ENCODE peak calls at places on chromosome 15, in nine cellular contexts. One of them, this sample, is unnamed. For H3K36me3, the result is how much of the 10 kb centered on the place peaks cover.

GRCh38 chr15:62125763-62126162 is 39.3 kb downstream of the C2CD4B start:
- DNase-seq in sigmoid colon: no peak
- DNase-seq in upper lobe of left lung: no peak
- DNase-seq in ovary: no peak
- DNase-seq in HepG2: peak
- DNase-seq in tibial nerve: no peak
- DNase-seq in transverse colon: peak
- DNase-seq in H1: no peak
- DNase-seq in stomach: no peak
- DNase-seq in this sample: no peak

GRCh38 chr15:67176195-67176971 is 78.1 kb downstream of the AAGAB start:
- DNase-seq in transverse colon: no peak
- DNase-seq in H1: no peak
- DNase-seq in sigmoid colon: no peak
- DNase-seq in tibial nerve: no peak
- DNase-seq in ovary: peak
- DNase-seq in stomach: peak
- DNase-seq in upper lobe of left lung: no peak
- DNase-seq in HepG2: no peak
- DNase-seq in this sample: no peak

GRCh38 chr15:38207591-38207990 is 45.0 kb upstream of the SPRED1 start:
- DNase-seq in tibial nerve: no peak
- DNase-seq in transverse colon: no peak
- DNase-seq in stomach: no peak
- DNase-seq in upper lobe of left lung: no peak
- DNase-seq in HepG2: no peak
- DNase-seq in sigmoid colon: no peak
- DNase-seq in ovary: no peak
- DNase-seq in H1: no peak
- DNase-seq in this sample: no peak

GRCh38 chr15:84734794-84735479 is 13.5 kb upstream of the ZNF592 start:
- DNase-seq in upper lobe of left lung: no peak
- DNase-seq in stomach: peak
- DNase-seq in sigmoid colon: peak
- DNase-seq in HepG2: peak
- DNase-seq in ovary: no peak
- DNase-seq in transverse colon: peak
- DNase-seq in tibial nerve: peak
- DNase-seq in H1: peak
- DNase-seq in this sample: peak

GRCh38 chr15:76065267-76065666 is 5.5 kb downstream of the TMEM266 start:
- DNase-seq in HepG2: no peak
- DNase-seq in tibial nerve: peak
- DNase-seq in stomach: no peak
- DNase-seq in sigmoid colon: no peak
- DNase-seq in transverse colon: no peak
- DNase-seq in H1: no peak
- DNase-seq in upper lobe of left lung: no peak
- DNase-seq in ovary: no peak
- DNase-seq in this sample: no peak

GRCh38 chr15:99441871-99442267 is 123.9 kb upstream of the MEF2A start:
- DNase-seq in upper lobe of left lung: no peak
- DNase-seq in transverse colon: no peak
- DNase-seq in HepG2: no peak
- DNase-seq in H1: no peak
- DNase-seq in ovary: no peak
- DNase-seq in tibial nerve: peak
- DNase-seq in stomach: peak
- DNase-seq in sigmoid colon: peak
- DNase-seq in this sample: no peak

GRCh38 chr15:20340331-20340811 is 201.2 kb downstream of the GOLGA6L6 start:
- DNase-seq in ovary: peak
- DNase-seq in sigmoid colon: peak
- DNase-seq in upper lobe of left lung: peak
- DNase-seq in HepG2: no peak
- DNase-seq in H1: no peak
- DNase-seq in tibial nerve: no peak
- DNase-seq in transverse colon: no peak
- DNase-seq in stomach: peak
- DNase-seq in this sample: peak

GRCh38 chr15:31459011-31459748 is 132.5 kb downstream of the KLF13 start:
- DNase-seq in ovary: no peak
- DNase-seq in tibial nerve: no peak
- DNase-seq in H1: no peak
- DNase-seq in transverse colon: peak
- DNase-seq in upper lobe of left lung: no peak
- DNase-seq in sigmoid colon: no peak
- DNase-seq in HepG2: no peak
- DNase-seq in stomach: peak
- DNase-seq in this sample: peak

GRCh38 chr15:70466895-70467529 is 296.3 kb downstream of the UACA start:
- DNase-seq in HepG2: peak
- DNase-seq in sigmoid colon: peak
- DNase-seq in stomach: peak
- DNase-seq in transverse colon: peak
- DNase-seq in ovary: peak
- DNase-seq in H1: no peak
- DNase-seq in upper lobe of left lung: no peak
- DNase-seq in tibial nerve: peak
- DNase-seq in this sample: no peak

GRCh38 chr15:74173545-74174215 is at the start of gene ISLR:
- DNase-seq in H1: no peak
- DNase-seq in transverse colon: peak
- DNase-seq in tibial nerve: peak
- DNase-seq in HepG2: no peak
- DNase-seq in sigmoid colon: peak
- DNase-seq in ovary: peak
- DNase-seq in stomach: no peak
- DNase-seq in upper lobe of left lung: no peak
- DNase-seq in this sample: peak

GRCh38 chr15:77402740-77403379 is 17.0 kb downstream of the PEAK1 start:
- DNase-seq in ovary: no peak
- DNase-seq in upper lobe of left lung: no peak
- DNase-seq in HepG2: no peak
- DNase-seq in tibial nerve: no peak
- DNase-seq in stomach: no peak
- DNase-seq in H1: no peak
- DNase-seq in sigmoid colon: no peak
- DNase-seq in transverse colon: no peak
- DNase-seq in this sample: no peak

GRCh38 chr15:39598958-39599845 is 18.3 kb downstream of the THBS1 start:
- DNase-seq in stomach: no peak
- DNase-seq in upper lobe of left lung: no peak
- DNase-seq in tibial nerve: no peak
- DNase-seq in H1: no peak
- DNase-seq in sigmoid colon: no peak
- DNase-seq in transverse colon: no peak
- DNase-seq in HepG2: no peak
- DNase-seq in ovary: no peak
- DNase-seq in this sample: no peak

GRCh38 chr15:25597576-25597975 is 158.8 kb upstream of the UBE3A start:
- DNase-seq in upper lobe of left lung: no peak
- DNase-seq in stomach: no peak
- DNase-seq in H1: no peak
- DNase-seq in tibial nerve: no peak
- DNase-seq in ovary: no peak
- DNase-seq in HepG2: no peak
- DNase-seq in transverse colon: no peak
- DNase-seq in sigmoid colon: no peak
- DNase-seq in this sample: no peak

GRCh38 chr15:29090617-29091466 is 178.8 kb downstream of the NSMCE3 start:
- DNase-seq in upper lobe of left lung: no peak
- DNase-seq in transverse colon: no peak
- DNase-seq in stomach: no peak
- DNase-seq in sigmoid colon: peak
- DNase-seq in HepG2: peak
- DNase-seq in H1: no peak
- DNase-seq in ovary: no peak
- DNase-seq in tibial nerve: no peak
- DNase-seq in this sample: no peak

GRCh38 chr15:70636540-70637165 is 126.7 kb downstream of the UACA start:
- DNase-seq in ovary: peak
- DNase-seq in stomach: no peak
- DNase-seq in transverse colon: no peak
- DNase-seq in HepG2: peak
- DNase-seq in sigmoid colon: no peak
- DNase-seq in H1: no peak
- DNase-seq in upper lobe of left lung: no peak
- DNase-seq in tibial nerve: no peak
- DNase-seq in this sample: no peak

GRCh38 chr15:77538011-77538410 is 94.7 kb downstream of the LINGO1 start:
- DNase-seq in transverse colon: no peak
- DNase-seq in H1: no peak
- DNase-seq in ovary: no peak
- DNase-seq in sigmoid colon: peak
- DNase-seq in tibial nerve: no peak
- DNase-seq in upper lobe of left lung: no peak
- DNase-seq in HepG2: no peak
- DNase-seq in stomach: no peak
- DNase-seq in this sample: no peak

GRCh38 chr15:31101262-31102048 is at the start of gene TRPM1:
- DNase-seq in stomach: no peak
- DNase-seq in H1: no peak
- DNase-seq in upper lobe of left lung: no peak
- DNase-seq in sigmoid colon: no peak
- DNase-seq in ovary: no peak
- DNase-seq in tibial nerve: no peak
- DNase-seq in HepG2: no peak
- DNase-seq in transverse colon: no peak
- DNase-seq in this sample: no peak

GRCh38 chr15:28955686-28956421 is 70.1 kb downstream of the APBA2 start:
- DNase-seq in sigmoid colon: peak
- DNase-seq in ovary: no peak
- DNase-seq in tibial nerve: no peak
- DNase-seq in stomach: no peak
- DNase-seq in HepG2: no peak
- DNase-seq in transverse colon: no peak
- DNase-seq in upper lobe of left lung: no peak
- DNase-seq in H1: no peak
- DNase-seq in this sample: no peak

DNA sequence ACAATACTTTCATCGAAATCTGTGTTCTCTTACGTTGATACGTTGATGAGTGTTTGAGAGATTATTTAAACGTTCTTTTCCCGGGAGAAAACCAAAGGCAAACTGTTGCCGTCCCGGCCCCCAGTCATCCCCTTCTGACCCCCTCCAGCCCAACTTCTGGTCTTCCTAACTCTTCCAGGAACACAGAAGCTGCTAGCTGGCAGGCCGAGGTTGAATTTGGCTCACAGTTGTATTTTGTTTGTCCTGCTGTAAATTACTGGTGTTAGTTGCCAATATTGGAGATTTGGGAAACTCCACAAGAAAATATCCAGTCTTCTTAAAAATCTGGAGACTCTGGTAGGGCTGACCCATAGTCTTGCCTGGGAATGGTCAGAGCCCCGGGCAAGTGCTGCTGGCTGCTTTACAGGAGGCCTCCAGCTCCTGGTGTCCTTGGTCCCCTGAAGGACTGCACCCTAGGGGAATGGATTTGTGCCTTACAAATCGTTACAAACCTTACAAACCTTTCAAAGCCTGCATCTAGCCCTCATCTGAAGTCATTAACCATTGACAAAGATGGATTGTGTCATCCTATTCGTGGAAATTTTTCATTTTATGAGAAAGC is 112.0 kb upstream of the MCTP2 start:
- DNase-seq in HepG2: no peak
- DNase-seq in upper lobe of left lung: no peak
- DNase-seq in H1: no peak
- DNase-seq in sigmoid colon: peak
- DNase-seq in tibial nerve: peak
- DNase-seq in ovary: peak
- DNase-seq in transverse colon: no peak
- DNase-seq in stomach: no peak
- DNase-seq in this sample: no peak
- TF ChIP-seq EP300 in HepG2: no peak
- TF ChIP-seq EP300 in upper lobe of left lung: no peak
- TF ChIP-seq EP300 in H1: no peak
- TF ChIP-seq EP300 in sigmoid colon: no peak
- TF ChIP-seq EP300 in tibial nerve: no peak
- TF ChIP-seq EP300 in ovary: no peak
- TF ChIP-seq EP300 in transverse colon: no peak
- TF ChIP-seq EP300 in stomach: no peak
- TF ChIP-seq EP300 in this sample: no peak

GRCh38 chr15:58748040-58748786 is 1.3 kb downstream of the ADAM10 start:
- DNase-seq in HepG2: no peak
- DNase-seq in tibial nerve: no peak
- DNase-seq in stomach: no peak
- DNase-seq in transverse colon: no peak
- DNase-seq in H1: no peak
- DNase-seq in upper lobe of left lung: no peak
- DNase-seq in ovary: no peak
- DNase-seq in sigmoid colon: no peak
- DNase-seq in this sample: no peak
- H3K27ac ChIP-seq in HepG2: peak
- H3K27ac ChIP-seq in tibial nerve: peak
- H3K27ac ChIP-seq in stomach: peak
- H3K27ac ChIP-seq in transverse colon: peak
- H3K27ac ChIP-seq in H1: peak
- H3K27ac ChIP-seq in upper lobe of left lung: peak
- H3K27ac ChIP-seq in ovary: peak
- H3K27ac ChIP-seq in sigmoid colon: peak
- H3K27ac ChIP-seq in this sample: peak

DNA sequence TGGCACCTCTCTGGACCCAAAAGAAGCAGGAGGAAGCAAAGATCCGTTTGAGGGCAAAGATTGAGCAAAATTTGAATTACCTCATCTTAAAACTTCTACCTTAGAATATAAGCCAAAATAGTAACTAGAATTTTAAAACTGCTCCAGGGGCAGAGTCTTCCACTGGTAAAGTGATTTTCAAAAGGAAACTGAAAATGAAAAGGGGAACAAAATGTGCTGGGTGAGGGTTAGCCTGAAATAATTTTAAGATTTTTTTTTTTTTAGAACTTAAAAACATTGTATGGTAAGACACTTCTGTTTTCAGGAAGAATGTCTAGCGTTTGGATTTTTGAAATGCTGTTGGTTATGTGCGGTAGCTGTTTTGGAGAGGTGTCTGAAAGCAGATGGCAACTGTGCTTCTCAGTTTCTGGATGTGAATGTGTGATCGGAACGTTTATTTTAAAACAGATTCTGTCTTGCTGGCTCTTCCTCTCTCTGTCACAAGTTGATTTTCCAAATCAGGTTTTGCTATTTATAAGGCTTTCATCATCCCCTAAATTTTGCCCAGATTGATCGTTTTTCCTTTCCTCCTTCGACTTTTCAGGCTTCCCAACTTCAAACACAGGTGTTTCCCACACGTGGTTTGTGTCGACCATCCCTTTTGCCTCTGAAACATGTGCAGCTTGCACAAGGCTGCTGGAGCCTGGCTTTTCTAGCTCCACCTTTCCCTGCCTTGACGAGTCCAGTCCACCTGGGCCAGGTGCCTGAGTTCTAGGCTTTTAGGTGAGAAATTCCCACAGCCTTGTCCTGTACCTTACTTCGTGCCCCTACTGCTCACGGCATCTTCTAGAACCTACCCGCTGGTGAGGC is 3.3 kb downstream of the LRRK1 start:
- DNase-seq in transverse colon: no peak
- DNase-seq in H1: no peak
- DNase-seq in tibial nerve: no peak
- DNase-seq in HepG2: no peak
- DNase-seq in sigmoid colon: no peak
- DNase-seq in ovary: no peak
- DNase-seq in upper lobe of left lung: no peak
- DNase-seq in stomach: no peak
- DNase-seq in this sample: no peak
- H3K36me3 ChIP-seq in transverse colon: under half
- H3K36me3 ChIP-seq in H1: under half
- H3K36me3 ChIP-seq in tibial nerve: under half
- H3K36me3 ChIP-seq in HepG2: under half
- H3K36me3 ChIP-seq in sigmoid colon: under half
- H3K36me3 ChIP-seq in ovary: under half
- H3K36me3 ChIP-seq in upper lobe of left lung: under half
- H3K36me3 ChIP-seq in stomach: under half
- H3K36me3 ChIP-seq in this sample: under half

GRCh38 chr15:65361708-65362459 is 15.9 kb downstream of the IGDCC3 start:
- DNase-seq in tibial nerve: no peak
- DNase-seq in H1: no peak
- DNase-seq in transverse colon: no peak
- DNase-seq in ovary: no peak
- DNase-seq in stomach: no peak
- DNase-seq in sigmoid colon: peak
- DNase-seq in HepG2: no peak
- DNase-seq in upper lobe of left lung: peak
- DNase-seq in this sample: no peak
- TF ChIP-seq EP300 in tibial nerve: no peak
- TF ChIP-seq EP300 in H1: no peak
- TF ChIP-seq EP300 in transverse colon: no peak
- TF ChIP-seq EP300 in ovary: no peak
- TF ChIP-seq EP300 in stomach: no peak
- TF ChIP-seq EP300 in sigmoid colon: no peak
- TF ChIP-seq EP300 in HepG2: no peak
- TF ChIP-seq EP300 in upper lobe of left lung: no peak
- TF ChIP-seq EP300 in this sample: no peak

This sample was measured in suprapubic skin.